ENCODE peak calls at places on chromosomes 11 and 22, in five cellular contexts. Q, J, Z, V and W are unnamed samples.

GRCh38 chr11:11480951-11481350 is 127.9 kb upstream of the CSNK2A3 start:
- DNase-seq in Q (no peak), J (no peak), Z (no peak), V (no peak), W (no peak)

GRCh38 chr11:103091441-103091809 is 535 bp downstream of the DCUN1D5 start:
- DNase-seq in Q (peak), J (peak), Z (peak), V (no peak), W (no peak)

GRCh38 chr11:593347-593746 is 17.1 kb downstream of the PHRF1 start:
- DNase-seq in Q (no peak), J (no peak), Z (no peak), V (no peak), W (no peak)

GRCh38 chr11:134170909-134171281 is 52.9 kb downstream of the NCAPD3 start:
- DNase-seq in Q (no peak), J (peak), Z (no peak), V (no peak), W (no peak)

GRCh38 chr11:75633409-75634011 is 35.3 kb downstream of the MAP6 start:
- DNase-seq in Q (no peak), J (no peak), Z (no peak), V (no peak), W (no peak)

GRCh38 chr11:75133976-75134375 is 16.9 kb upstream of the SLCO2B1 start:
- DNase-seq in Q (no peak), J (no peak), Z (no peak), V (no peak), W (no peak)

GRCh38 chr11:39641749-39642148 is 1817.7 kb downstream of the LRRC4C start:
- DNase-seq in Q (no peak), J (no peak), Z (no peak), V (no peak), W (no peak)

GRCh38 chr22:38180841-38181452 is 683 bp downstream of the PLA2G6 start:
- DNase-seq in Q (no peak), J (no peak), Z (no peak), V (no peak), W (no peak)

GRCh38 chr22:20025401-20026203 is 4.7 kb downstream of the TANGO2 start:
- DNase-seq in Q (no peak), J (no peak), Z (no peak), V (no peak), W (no peak)

GRCh38 chr11:130371004-130371590 is 56.4 kb upstream of the ZBTB44 start:
- DNase-seq in Q (no peak), J (peak), Z (no peak), V (no peak), W (no peak)

GRCh38 chr22:46575915-46576555 is 38.6 kb upstream of the CELSR1 start:
- DNase-seq in Q (peak), J (no peak), Z (no peak), V (no peak), W (no peak)

GRCh38 chr11:46410021-46410420 is 18.4 kb upstream of the CHRM4 start:
- DNase-seq in Q (no peak), J (peak), Z (no peak), V (no peak), W (no peak)

GRCh38 chr11:125154380-125155099 is 10.0 kb upstream of the PKNOX2 start:
- DNase-seq in Q (no peak), J (no peak), Z (no peak), V (no peak), W (no peak)

GRCh38 chr11:11993814-11994213 is 14.6 kb downstream of the DKK3 start:
- DNase-seq in Q (no peak), J (peak), Z (no peak), V (no peak), W (no peak)

GRCh38 chr22:21032843-21033688 is 705 bp upstream of the SLC7A4 start:
- DNase-seq in Q (no peak), J (no peak), Z (no peak), V (no peak), W (no peak)

GRCh38 chr11:313787-314547 is at the start of gene IFITM1:
- DNase-seq in Q (peak), J (peak), Z (peak), V (no peak), W (no peak)

GRCh38 chr22:20977516-20978170 is 4.5 kb upstream of the LZTR1 start:
- DNase-seq in Q (no peak), J (no peak), Z (no peak), V (no peak), W (no peak)

GRCh38 chr22:22866381-22867111 is 21.1 kb upstream of the IGLL5 start:
- DNase-seq in Q (no peak), J (no peak), Z (no peak), V (no peak), W (no peak)

GRCh38 chr11:116736763-116737162 is 36.0 kb downstream of the BUD13 start:
- DNase-seq in Q (no peak), J (no peak), Z (no peak), V (no peak), W (no peak)

GRCh38 chr22:27218012-27218483 is 560.7 kb downstream of the MIAT start:
- DNase-seq in Q (no peak), J (no peak), Z (no peak), V (no peak), W (no peak)

GRCh38 chr11:95256204-95256819 is 25.3 kb upstream of the SESN3 start:
- DNase-seq in Q (no peak), J (peak), Z (no peak), V (no peak), W (no peak)

GRCh38 chr11:574632-575323 is 1.5 kb upstream of the PHRF1 start:
- DNase-seq in Q (no peak), J (no peak), Z (no peak), V (no peak), W (no peak)

GRCh38 chr11:124763156-124763947 is 1.3 kb upstream of the ESAM start:
- DNase-seq in Q (peak), J (peak), Z (peak), V (peak), W (peak)